ENCODE peak calls at places on chromosome 1, in nine cellular contexts. One of them, this sample, is unnamed.
A peak's percentile ranks its signal among the peaks of the same experiment; 100 is the strongest.

GRCh38 chr1:2561446-2561845 is 5.3 kb downstream of the TNFRSF14 start:
- DNase-seq in CD8-positive, alpha-beta T cell: no peak
- DNase-seq in naive thymus-derived CD8-positive, alpha-beta T cell: no peak
- DNase-seq in stimulated activated CD4-positive, alpha-beta T cell treated with anti-CD3 and anti-CD28 coated beads, Interleukin-12 subunit alpha, Interleukin-12 subunit beta, amount 100 ng/mL, for 4 hours: no peak
- DNase-seq in PC-3: no peak
- DNase-seq in KBM-7: no peak
- DNase-seq in iPS-NIHi11: no peak
- DNase-seq in COR-L47: peak; percentile 37
- DNase-seq in activated CD4-positive, alpha-beta T cell treated with anti-CD3 and anti-CD28 coated beads, Interleukin-2, amount 10 ng/mL, durations not matched to agents 7 days and 5 days: no peak
- DNase-seq in this sample: no peak

GRCh38 chr1:154529308-154529707 is 27.1 kb upstream of the SHE start:
- DNase-seq in iPS-NIHi11: no peak
- DNase-seq in CD8-positive, alpha-beta T cell: no peak
- DNase-seq in COR-L47: no peak
- DNase-seq in naive thymus-derived CD8-positive, alpha-beta T cell: no peak
- DNase-seq in KBM-7: no peak
- DNase-seq in PC-3: no peak
- DNase-seq in stimulated activated CD4-positive, alpha-beta T cell treated with anti-CD3 and anti-CD28 coated beads, Interleukin-12 subunit alpha, Interleukin-12 subunit beta, amount 100 ng/mL, for 4 hours: no peak
- DNase-seq in activated CD4-positive, alpha-beta T cell treated with anti-CD3 and anti-CD28 coated beads, Interleukin-2, amount 10 ng/mL, durations not matched to agents 7 days and 5 days: no peak
- DNase-seq in this sample: no peak

GRCh38 chr1:205541161-205541886 is 36.9 kb downstream of the CDK18 start:
- DNase-seq in stimulated activated CD4-positive, alpha-beta T cell treated with anti-CD3 and anti-CD28 coated beads, Interleukin-12 subunit alpha, Interleukin-12 subunit beta, amount 100 ng/mL, for 4 hours: no peak
- DNase-seq in activated CD4-positive, alpha-beta T cell treated with anti-CD3 and anti-CD28 coated beads, Interleukin-2, amount 10 ng/mL, durations not matched to agents 7 days and 5 days: no peak
- DNase-seq in CD8-positive, alpha-beta T cell: no peak
- DNase-seq in iPS-NIHi11: no peak
- DNase-seq in PC-3: no peak
- DNase-seq in naive thymus-derived CD8-positive, alpha-beta T cell: no peak
- DNase-seq in COR-L47: no peak
- DNase-seq in KBM-7: no peak
- DNase-seq in this sample: no peak

GRCh38 chr1:54774820-54775498 is 10.6 kb upstream of the PARS2 start:
- DNase-seq in PC-3: peak; percentile 16
- DNase-seq in iPS-NIHi11: peak; percentile 92
- DNase-seq in stimulated activated CD4-positive, alpha-beta T cell treated with anti-CD3 and anti-CD28 coated beads, Interleukin-12 subunit alpha, Interleukin-12 subunit beta, amount 100 ng/mL, for 4 hours: no peak
- DNase-seq in CD8-positive, alpha-beta T cell: no peak
- DNase-seq in naive thymus-derived CD8-positive, alpha-beta T cell: no peak
- DNase-seq in activated CD4-positive, alpha-beta T cell treated with anti-CD3 and anti-CD28 coated beads, Interleukin-2, amount 10 ng/mL, durations not matched to agents 7 days and 5 days: no peak
- DNase-seq in KBM-7: peak; percentile 37
- DNase-seq in COR-L47: no peak
- DNase-seq in this sample: peak; percentile 66

GRCh38 chr1:237702161-237702560 is 188.6 kb downstream of the ZP4 start:
- DNase-seq in activated CD4-positive, alpha-beta T cell treated with anti-CD3 and anti-CD28 coated beads, Interleukin-2, amount 10 ng/mL, durations not matched to agents 7 days and 5 days: no peak
- DNase-seq in PC-3: no peak
- DNase-seq in CD8-positive, alpha-beta T cell: no peak
- DNase-seq in KBM-7: no peak
- DNase-seq in COR-L47: no peak
- DNase-seq in iPS-NIHi11: no peak
- DNase-seq in naive thymus-derived CD8-positive, alpha-beta T cell: no peak
- DNase-seq in stimulated activated CD4-positive, alpha-beta T cell treated with anti-CD3 and anti-CD28 coated beads, Interleukin-12 subunit alpha, Interleukin-12 subunit beta, amount 100 ng/mL, for 4 hours: no peak
- DNase-seq in this sample: no peak

GRCh38 chr1:110282395-110282794 is 56.8 kb upstream of the RBM15 start:
- DNase-seq in iPS-NIHi11: no peak
- DNase-seq in activated CD4-positive, alpha-beta T cell treated with anti-CD3 and anti-CD28 coated beads, Interleukin-2, amount 10 ng/mL, durations not matched to agents 7 days and 5 days: no peak
- DNase-seq in PC-3: no peak
- DNase-seq in CD8-positive, alpha-beta T cell: no peak
- DNase-seq in naive thymus-derived CD8-positive, alpha-beta T cell: no peak
- DNase-seq in stimulated activated CD4-positive, alpha-beta T cell treated with anti-CD3 and anti-CD28 coated beads, Interleukin-12 subunit alpha, Interleukin-12 subunit beta, amount 100 ng/mL, for 4 hours: no peak
- DNase-seq in KBM-7: no peak
- DNase-seq in COR-L47: no peak
- DNase-seq in this sample: no peak

GRCh38 chr1:40363721-40364120 is 9.8 kb upstream of the SMAP2 start:
- DNase-seq in activated CD4-positive, alpha-beta T cell treated with anti-CD3 and anti-CD28 coated beads, Interleukin-2, amount 10 ng/mL, durations not matched to agents 7 days and 5 days: no peak
- DNase-seq in COR-L47: no peak
- DNase-seq in naive thymus-derived CD8-positive, alpha-beta T cell: no peak
- DNase-seq in KBM-7: no peak
- DNase-seq in stimulated activated CD4-positive, alpha-beta T cell treated with anti-CD3 and anti-CD28 coated beads, Interleukin-12 subunit alpha, Interleukin-12 subunit beta, amount 100 ng/mL, for 4 hours: no peak
- DNase-seq in CD8-positive, alpha-beta T cell: no peak
- DNase-seq in PC-3: no peak
- DNase-seq in iPS-NIHi11: no peak
- DNase-seq in this sample: peak; percentile 80

GRCh38 chr1:9844106-9844505 is 20.3 kb upstream of the CLSTN1 start:
- DNase-seq in KBM-7: no peak
- DNase-seq in CD8-positive, alpha-beta T cell: no peak
- DNase-seq in naive thymus-derived CD8-positive, alpha-beta T cell: no peak
- DNase-seq in iPS-NIHi11: peak; percentile 3
- DNase-seq in COR-L47: no peak
- DNase-seq in stimulated activated CD4-positive, alpha-beta T cell treated with anti-CD3 and anti-CD28 coated beads, Interleukin-12 subunit alpha, Interleukin-12 subunit beta, amount 100 ng/mL, for 4 hours: no peak
- DNase-seq in PC-3: no peak
- DNase-seq in activated CD4-positive, alpha-beta T cell treated with anti-CD3 and anti-CD28 coated beads, Interleukin-2, amount 10 ng/mL, durations not matched to agents 7 days and 5 days: no peak
- DNase-seq in this sample: no peak

GRCh38 chr1:198934901-198935301 is 296.1 kb downstream of the PTPRC start:
- DNase-seq in naive thymus-derived CD8-positive, alpha-beta T cell: peak; percentile 80
- DNase-seq in COR-L47: peak; percentile 49
- DNase-seq in PC-3: peak; percentile 36
- DNase-seq in activated CD4-positive, alpha-beta T cell treated with anti-CD3 and anti-CD28 coated beads, Interleukin-2, amount 10 ng/mL, durations not matched to agents 7 days and 5 days: peak; percentile 80
- DNase-seq in CD8-positive, alpha-beta T cell: peak; percentile 64
- DNase-seq in KBM-7: peak; percentile 82
- DNase-seq in stimulated activated CD4-positive, alpha-beta T cell treated with anti-CD3 and anti-CD28 coated beads, Interleukin-12 subunit alpha, Interleukin-12 subunit beta, amount 100 ng/mL, for 4 hours: no peak
- DNase-seq in iPS-NIHi11: no peak
- DNase-seq in this sample: peak; percentile 84

GRCh38 chr1:27607239-27607804 is 3.4 kb upstream of the AHDC1 start:
- DNase-seq in iPS-NIHi11: no peak
- DNase-seq in KBM-7: peak; percentile 77
- DNase-seq in activated CD4-positive, alpha-beta T cell treated with anti-CD3 and anti-CD28 coated beads, Interleukin-2, amount 10 ng/mL, durations not matched to agents 7 days and 5 days: no peak
- DNase-seq in PC-3: no peak
- DNase-seq in stimulated activated CD4-positive, alpha-beta T cell treated with anti-CD3 and anti-CD28 coated beads, Interleukin-12 subunit alpha, Interleukin-12 subunit beta, amount 100 ng/mL, for 4 hours: no peak
- DNase-seq in naive thymus-derived CD8-positive, alpha-beta T cell: no peak
- DNase-seq in COR-L47: no peak
- DNase-seq in CD8-positive, alpha-beta T cell: no peak
- DNase-seq in this sample: no peak

GRCh38 chr1:180170569-180170968 is 15.9 kb downstream of the QSOX1 start:
- DNase-seq in iPS-NIHi11: no peak
- DNase-seq in naive thymus-derived CD8-positive, alpha-beta T cell: no peak
- DNase-seq in COR-L47: no peak
- DNase-seq in stimulated activated CD4-positive, alpha-beta T cell treated with anti-CD3 and anti-CD28 coated beads, Interleukin-12 subunit alpha, Interleukin-12 subunit beta, amount 100 ng/mL, for 4 hours: no peak
- DNase-seq in KBM-7: no peak
- DNase-seq in PC-3: peak; percentile 72
- DNase-seq in CD8-positive, alpha-beta T cell: no peak
- DNase-seq in activated CD4-positive, alpha-beta T cell treated with anti-CD3 and anti-CD28 coated beads, Interleukin-2, amount 10 ng/mL, durations not matched to agents 7 days and 5 days: no peak
- DNase-seq in this sample: no peak

GRCh38 chr1:7810395-7810794 is 26.3 kb downstream of the PER3 start:
- DNase-seq in PC-3: peak; percentile 93
- DNase-seq in stimulated activated CD4-positive, alpha-beta T cell treated with anti-CD3 and anti-CD28 coated beads, Interleukin-12 subunit alpha, Interleukin-12 subunit beta, amount 100 ng/mL, for 4 hours: peak; percentile 8
- DNase-seq in activated CD4-positive, alpha-beta T cell treated with anti-CD3 and anti-CD28 coated beads, Interleukin-2, amount 10 ng/mL, durations not matched to agents 7 days and 5 days: no peak
- DNase-seq in KBM-7: no peak
- DNase-seq in CD8-positive, alpha-beta T cell: no peak
- DNase-seq in naive thymus-derived CD8-positive, alpha-beta T cell: no peak
- DNase-seq in iPS-NIHi11: no peak
- DNase-seq in COR-L47: no peak
- DNase-seq in this sample: peak; percentile 94